ENCODE peak calls at places on chromosomes 6 and 20, in six cellular contexts. B is fibroblast of gingiva; H is GM13977; U is activated T-cell treated with anti-CD3 and anti-CD28 coated beads, Interleukin-2, amount 50 U/mL, for 4 hours; I is A673; N is activated T-helper 1 cell treated with Interleukin-2 at 50 U/mL for 16 hours. F is an unnamed sample.
A peak's percentile ranks its signal among the peaks of the same experiment; 100 is the strongest.

GRCh38 chr6:6758915-6759654 is 170.6 kb downstream of the LY86 start:
- DNase-seq in B (peak; percentile 42), H (peak; percentile 78), U (no peak), I (peak; percentile 81), N (no peak), F (peak; percentile 76)

GRCh38 chr20:41094656-41095055 is 42.7 kb upstream of the PLCG1 start:
- DNase-seq in B (no peak), H (no peak), U (no peak), I (peak; percentile 17), N (no peak), F (no peak)

GRCh38 chr20:64247312-64247627 is 8.3 kb upstream of the PCMTD2 start:
- DNase-seq in B (no peak), H (no peak), U (no peak), I (no peak), N (no peak), F (no peak)

GRCh38 chr6:141088171-141088570 is 1044.6 kb upstream of the GJE1 start:
- DNase-seq in B (no peak), H (no peak), U (no peak), I (peak; percentile 9), N (no peak), F (no peak)

GRCh38 chr20:32945710-32946221 is 58.5 kb downstream of the SUN5 start:
- DNase-seq in B (no peak), H (no peak), U (no peak), I (peak; percentile 52), N (no peak), F (peak; percentile 15)

GRCh38 chr6:34791164-34791841 is 580 bp upstream of the BLTP3A start:
- DNase-seq in B (peak; percentile 11), H (peak; percentile 74), U (peak; percentile 32), I (no peak), N (peak; percentile 13), F (peak; percentile 61)

GRCh38 chr20:10927936-10928860 is 254.4 kb upstream of the JAG1 start:
- DNase-seq in B (no peak), H (no peak), U (no peak), I (no peak), N (no peak), F (no peak)

GRCh38 chr20:46651091-46651962 is at the start of gene SLC13A3:
- DNase-seq in B (no peak), H (no peak), U (no peak), I (no peak), N (no peak), F (no peak)

GRCh38 chr6:1136415-1136774 is 175.5 kb upstream of the FOXQ1 start:
- DNase-seq in B (peak; percentile 94), H (no peak), U (no peak), I (peak; percentile 70), N (no peak), F (no peak)

GRCh38 chr6:54935739-54936138 is 89.2 kb downstream of the FAM83B start:
- DNase-seq in B (no peak), H (no peak), U (no peak), I (no peak), N (no peak), F (no peak)

GRCh38 chr6:90544085-90544484 is 42.8 kb downstream of the MAP3K7 start:
- DNase-seq in B (no peak), H (no peak), U (no peak), I (no peak), N (no peak), F (no peak)